ENCODE peak calls at places on chromosomes 11 and 22, in seven cellular contexts. X, R, Q, C, T, N and F are unnamed samples.

GRCh38 chr11:116215471-116216113 is 557.2 kb downstream of the BUD13 start:
- DNase-seq in X (peak; percentile 20), R (no peak), Q (no peak), C (no peak), T (peak; percentile 71), N (no peak), F (no peak)

GRCh38 chr11:43789700-43790443 is 90.8 kb upstream of the ALKBH3 start:
- DNase-seq in X (no peak), R (no peak), Q (no peak), C (no peak), T (no peak), N (no peak), F (no peak)

GRCh38 chr11:5689551-5689983 is at the start of gene TRIM22:
- DNase-seq in X (no peak), R (no peak), Q (peak; percentile 67), C (peak; percentile 69), T (peak; percentile 52), N (no peak), F (no peak)

GRCh38 chr11:113896156-113896879 is 8.3 kb upstream of the HTR3B start:
- DNase-seq in X (peak; percentile 84), R (no peak), Q (no peak), C (peak; percentile 58), T (peak; percentile 42), N (no peak), F (peak; percentile 62)

GRCh38 chr11:108551653-108552462 is 41.7 kb downstream of the EXPH5 start:
- DNase-seq in X (peak; percentile 35), R (no peak), Q (no peak), C (no peak), T (no peak), N (no peak), F (no peak)

GRCh38 chr11:130798801-130799200 is 117.5 kb downstream of the SNX19 start:
- DNase-seq in X (no peak), R (no peak), Q (no peak), C (no peak), T (no peak), N (no peak), F (no peak)

GRCh38 chr11:73177380-73178091 is 35.4 kb upstream of the FCHSD2 start:
- DNase-seq in X (no peak), R (no peak), Q (no peak), C (no peak), T (no peak), N (peak; percentile 66), F (peak; percentile 46)

GRCh38 chr22:27461470-27461869 is 340.1 kb downstream of the MN1 start:
- DNase-seq in X (peak; percentile 48), R (peak; percentile 72), Q (no peak), C (no peak), T (peak; percentile 85), N (no peak), F (no peak)

GRCh38 chr11:61966673-61967176 is 709 bp downstream of the FTH1 start:
- DNase-seq in X (peak; percentile 55), R (no peak), Q (peak; percentile 77), C (peak; percentile 63), T (no peak), N (no peak), F (peak; percentile 63)

GRCh38 chr11:94666792-94667721 is 99.9 kb downstream of the PIWIL4 start:
- DNase-seq in X (no peak), R (no peak), Q (no peak), C (no peak), T (no peak), N (no peak), F (no peak)

GRCh38 chr11:69500285-69501120 is 19.0 kb downstream of the LINC01488 start:
- DNase-seq in X (no peak), R (no peak), Q (peak; percentile 68), C (no peak), T (no peak), N (peak; percentile 40), F (no peak)

GRCh38 chr11:111512296-111513239 is at the start of gene BTG4:
- DNase-seq in X (peak; percentile 34), R (no peak), Q (peak; percentile 73), C (no peak), T (peak; percentile 56), N (no peak), F (peak; percentile 27)

GRCh38 chr11:76736266-76736665 is 46.9 kb upstream of the TSKU start:
- DNase-seq in X (peak; percentile 40), R (no peak), Q (no peak), C (no peak), T (no peak), N (no peak), F (no peak)

GRCh38 chr22:24482998-24483397 is 12.1 kb upstream of the UPB1 start:
- DNase-seq in X (no peak), R (no peak), Q (no peak), C (no peak), T (no peak), N (no peak), F (no peak)

GRCh38 chr22:24482586-24482985 is 12.5 kb upstream of the UPB1 start:
- DNase-seq in X (no peak), R (no peak), Q (no peak), C (no peak), T (no peak), N (no peak), F (no peak)

GRCh38 chr22:24485170-24485569 is 10.0 kb upstream of the UPB1 start:
- DNase-seq in X (no peak), R (no peak), Q (no peak), C (no peak), T (no peak), N (no peak), F (no peak)

GRCh38 chr22:24483966-24484545 is 11.1 kb upstream of the UPB1 start:
- DNase-seq in X (no peak), R (no peak), Q (no peak), C (no peak), T (no peak), N (no peak), F (no peak)

DNA sequence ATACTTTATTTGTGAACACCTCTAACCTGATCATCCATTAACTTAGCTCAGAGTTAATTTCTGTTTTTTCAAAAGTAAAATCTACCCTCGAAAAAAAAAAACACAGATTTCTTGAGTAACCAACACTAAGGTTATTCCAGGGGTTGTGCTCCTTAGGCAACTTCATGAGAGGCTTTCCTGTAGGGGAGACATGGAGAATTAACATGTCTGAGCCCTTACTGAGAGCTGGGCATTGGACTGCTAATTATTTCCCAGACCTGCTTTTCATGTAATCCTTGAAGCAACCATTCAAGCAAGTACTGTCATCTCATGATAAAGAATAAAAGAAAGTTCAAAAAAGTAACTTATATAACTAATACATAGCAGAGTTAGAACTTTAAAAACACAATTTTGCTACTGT is 13.5 kb upstream of the UPB1 start:
- DNase-seq in X (no peak), R (no peak), Q (no peak), C (no peak), T (no peak), N (no peak), F (no peak)
- H3K27ac ChIP-seq in X (no peak overlapping the region), R (no peak overlapping the region), Q (no peak overlapping the region), C (no peak overlapping the region), T (no peak overlapping the region), N (no peak overlapping the region), F (no peak overlapping the region)

DNA sequence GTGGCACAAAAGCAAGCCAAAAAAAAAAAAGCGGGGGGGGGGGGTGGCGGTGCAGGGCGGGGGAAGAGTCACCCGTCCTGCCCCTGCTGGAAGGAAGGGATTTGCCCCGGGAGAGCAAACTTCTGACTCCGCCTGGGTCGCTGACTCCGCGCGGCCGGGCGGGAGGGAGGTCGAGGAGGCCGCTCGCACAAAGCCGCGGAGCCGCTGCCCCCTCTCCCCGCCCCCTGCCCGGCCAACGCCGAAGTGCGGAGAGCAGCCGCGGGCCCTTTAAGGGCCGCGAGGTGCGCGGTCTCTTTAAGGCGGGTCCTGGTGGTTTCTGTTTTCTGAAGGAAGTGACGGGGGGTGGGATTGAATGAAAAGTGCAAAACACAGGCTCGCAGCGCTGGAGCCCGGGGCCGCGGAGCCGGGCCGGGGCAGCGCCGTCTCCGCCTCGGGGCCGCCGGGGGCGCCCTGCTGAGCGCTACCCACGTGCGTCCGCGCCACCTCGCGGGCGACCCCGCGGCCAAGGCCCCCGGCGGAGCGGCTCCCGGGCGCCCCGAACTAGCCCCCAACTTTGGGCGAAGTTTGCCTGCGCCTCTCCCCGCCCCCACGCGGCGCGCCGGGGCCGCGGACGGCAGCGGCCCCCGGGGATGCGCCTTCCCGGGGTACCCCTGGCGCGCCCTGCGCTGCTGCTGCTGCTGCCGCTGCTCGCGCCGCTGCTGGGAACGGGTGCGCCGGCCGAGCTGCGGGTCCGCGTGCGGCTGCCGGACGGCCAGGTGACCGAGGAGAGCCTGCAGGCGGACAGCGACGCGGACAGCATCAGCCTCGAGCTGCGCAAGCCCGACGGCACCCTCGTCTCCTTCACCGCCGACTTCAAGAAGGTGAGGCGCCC is at the start of gene OAF:
- DNase-seq in X (peak; percentile 89), R (peak; percentile 71), Q (peak; percentile 93), C (peak; percentile 75), T (peak; percentile 89), N (peak; percentile 87), F (peak; percentile 86)
- TF ChIP-seq CTCF in X (no peak), R (no peak), Q (peak; percentile 31), C (no peak), T (no peak), N (no peak), F (no peak)

DNA sequence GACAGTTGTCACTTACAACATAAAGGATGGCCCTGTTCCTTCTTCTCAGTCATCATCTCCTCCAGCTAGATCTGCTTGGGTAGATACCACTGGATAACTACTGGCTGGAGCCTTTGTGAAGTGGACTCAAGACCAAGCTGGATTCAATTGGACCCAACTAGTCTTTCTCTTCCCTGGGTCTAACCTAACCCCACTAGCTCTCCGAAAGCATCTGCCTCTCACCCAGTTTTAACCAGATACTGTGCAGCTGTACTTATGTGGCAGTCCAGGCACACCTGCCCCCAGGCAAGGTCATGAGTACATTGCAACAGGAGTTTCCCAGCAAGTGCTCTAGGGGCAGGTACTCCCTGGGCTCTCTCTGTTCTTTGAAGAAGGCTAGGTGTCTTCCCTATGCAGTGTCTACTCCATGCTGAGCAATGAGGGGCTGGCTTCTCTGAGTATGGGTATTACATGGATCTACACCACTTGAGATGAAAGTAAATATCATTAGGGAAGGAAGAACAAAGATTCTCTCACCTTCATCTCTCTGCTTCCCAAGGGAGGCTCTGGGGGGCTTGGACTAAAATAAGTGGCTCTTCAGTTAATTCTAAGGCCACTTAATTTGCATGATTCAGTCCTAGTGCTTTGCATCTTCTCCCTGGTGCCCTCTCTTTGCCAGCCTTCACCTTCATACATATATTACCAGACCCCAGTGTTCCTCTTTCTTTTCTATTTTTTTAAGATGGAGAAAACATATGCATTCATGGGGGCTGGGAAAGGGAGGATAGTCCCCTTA is 236.1 kb downstream of the NXPE2 start:
- DNase-seq in X (no peak), R (no peak), Q (no peak), C (no peak), T (no peak), N (no peak), F (no peak)
- H3K27ac ChIP-seq in X (no peak overlapping the region), R (no peak overlapping the region), Q (no peak overlapping the region), C (no peak overlapping the region), T (no peak overlapping the region), N (no peak overlapping the region), F (no peak overlapping the region)

GRCh38 chr22:19111584-19111983 is 10.6 kb downstream of the DGCR2 start:
- DNase-seq in X (no peak), R (no peak), Q (no peak), C (no peak), T (no peak), N (no peak), F (no peak)

GRCh38 chr22:19113429-19113828 is 8.8 kb downstream of the DGCR2 start:
- DNase-seq in X (no peak), R (no peak), Q (no peak), C (no peak), T (no peak), N (no peak), F (no peak)

GRCh38 chr22:19109198-19110063 is 12.8 kb downstream of the DGCR2 start:
- DNase-seq in X (no peak), R (no peak), Q (no peak), C (peak; percentile 62), T (no peak), N (no peak), F (no peak)

GRCh38 chr22:19110064-19110458 is 12.2 kb downstream of the DGCR2 start:
- DNase-seq in X (no peak), R (no peak), Q (no peak), C (no peak), T (no peak), N (no peak), F (peak; percentile 30)

GRCh38 chr22:19111140-19111539 is 11.1 kb downstream of the DGCR2 start:
- DNase-seq in X (no peak), R (no peak), Q (no peak), C (no peak), T (no peak), N (no peak), F (peak; percentile 16)
- TF ChIP-seq CTCF in X (no peak), R (no peak), Q (no peak), C (no peak), T (peak; percentile 33), N (no peak), F (no peak)